ENCODE peak calls at places on chromosomes 7 and 10, in five cellular contexts. M is GM23338; R is C1 segment of cervical spinal cord; B is CD4-positive, alpha-beta T cell; Y is T-helper 9 cell. D is an unnamed sample.

GRCh38 chr7:91941450-91941849 is 788 bp downstream of the AKAP9 start:
- DNase-seq in M (peak), Y (peak), R (peak), B (peak), D (peak)

GRCh38 chr7:6116216-6116615 is 85.0 kb downstream of the ANKRD61 start:
- DNase-seq in B (no peak), R (no peak), Y (no peak), M (no peak), D (no peak)

GRCh38 chr7:30530373-30530772 is 25.7 kb upstream of the GGCT start:
- DNase-seq in B (no peak), Y (no peak), M (no peak), R (no peak), D (no peak)

GRCh38 chr10:74500806-74501205 is 325.6 kb upstream of the KAT6B start:
- DNase-seq in Y (no peak), M (no peak), B (no peak), R (no peak), D (no peak)

GRCh38 chr10:75662715-75663114 is 231.3 kb downstream of the LRMDA start:
- DNase-seq in M (no peak), B (no peak), Y (no peak), R (no peak), D (no peak)

GRCh38 chr10:68647928-68648327 is 73.1 kb upstream of the CCAR1 start:
- DNase-seq in M (no peak), R (no peak), Y (no peak), B (no peak), D (no peak)

GRCh38 chr10:25530306-25530705 is 355.5 kb downstream of the GPR158 start:
- DNase-seq in Y (no peak), B (no peak), M (no peak), R (no peak), D (no peak)

GRCh38 chr7:129828989-129829676 is 123.6 kb downstream of the UBE2H start:
- DNase-seq in B (no peak), Y (no peak), R (no peak), M (peak), D (no peak)

GRCh38 chr10:67072654-67073053 is 146.8 kb downstream of the LRRTM3 start:
- DNase-seq in R (no peak), M (no peak), Y (no peak), B (no peak), D (no peak)

GRCh38 chr7:102044984-102045673 is 227.7 kb downstream of the CUX1 start:
- DNase-seq in Y (no peak), R (peak), B (no peak), M (no peak), D (peak)

D was measured in posterior cingulate gyrus.